ENCODE peak calls at places on chromosomes 5 and 9, in nine cellular contexts. R is PC-3; Q is CD8-positive, alpha-beta T cell; M is tibial artery; I is vagina; N is esophagus squamous epithelium; F is heart right ventricle; T is heart left ventricle; D is upper lobe of left lung. A is an unnamed sample. For H3K27me3, the result is how much of the 10 kb centered on the place peaks cover.

GRCh38 chr5:68652507-68652906 is 437.0 kb downstream of the PIK3R1 start:
- DNase-seq in R (peak), Q (no peak), M (no peak), I (no peak), N (no peak), F (no peak), T (no peak), D (no peak), A (no peak)

GRCh38 chr5:139058121-139058520 is 140.0 kb downstream of the SIL1 start:
- DNase-seq in R (no peak), Q (no peak), M (no peak), I (no peak), N (no peak), F (no peak), T (no peak), D (no peak), A (no peak)

GRCh38 chr5:114969482-114969881 is 200.2 kb downstream of the TRIM36 start:
- DNase-seq in R (no peak), Q (no peak), M (no peak), I (no peak), N (no peak), F (no peak), T (no peak), D (no peak), A (no peak)

GRCh38 chr9:33458444-33458843 is 11.1 kb upstream of the AQP3 start:
- DNase-seq in R (peak), Q (no peak), M (no peak), I (no peak), N (no peak), F (no peak), T (no peak), D (no peak), A (peak)

GRCh38 chr5:109853362-109853761 is 163.6 kb downstream of the MAN2A1 start:
- DNase-seq in R (no peak), Q (no peak), M (no peak), I (no peak), N (no peak), F (no peak), T (no peak), D (no peak), A (no peak)

GRCh38 chr5:82320971-82321370 is 42.8 kb upstream of the RPS23 start:
- DNase-seq in R (no peak), Q (no peak), M (no peak), I (no peak), N (no peak), F (no peak), T (no peak), D (no peak), A (no peak)

GRCh38 chr5:127805448-127805847 is 102.3 kb downstream of the CCDC192 start:
- DNase-seq in R (no peak), Q (no peak), M (no peak), I (no peak), N (no peak), F (no peak), T (no peak), D (no peak), A (no peak)

GRCh38 chr9:22136446-22137140 is 127.5 kb upstream of the CDKN2B start:
- DNase-seq in R (peak), Q (no peak), M (no peak), I (no peak), N (no peak), F (no peak), T (no peak), D (no peak), A (no peak)

GRCh38 chr5:109857405-109858031 is 167.8 kb downstream of the MAN2A1 start:
- DNase-seq in R (peak), Q (no peak), M (no peak), I (no peak), N (no peak), F (no peak), T (no peak), D (no peak), A (peak)

GRCh38 chr9:111272571-111272970 is 57.5 kb downstream of the OR2K2 start:
- DNase-seq in R (no peak), Q (no peak), M (no peak), I (no peak), N (no peak), F (no peak), T (no peak), D (no peak), A (no peak)

GRCh38 chr5:154320690-154321089 is 125.1 kb upstream of the SAP30L start:
- DNase-seq in R (no peak), Q (no peak), M (no peak), I (peak), N (no peak), F (no peak), T (peak), D (no peak), A (no peak)

GRCh38 chr5:82467006-82467561 is 188.9 kb upstream of the RPS23 start:
- DNase-seq in R (no peak), Q (no peak), M (no peak), I (no peak), N (no peak), F (no peak), T (no peak), D (no peak), A (no peak)

GRCh38 chr9:133064241-133065069 is 2.7 kb downstream of the CEL start:
- DNase-seq in R (no peak), Q (no peak), M (no peak), I (no peak), N (no peak), F (no peak), T (no peak), D (peak), A (no peak)

GRCh38 chr5:177500685-177501522 is 3.5 kb upstream of the PDLIM7 start:
- DNase-seq in R (peak), Q (peak), M (peak), I (no peak), N (peak), F (peak), T (peak), D (peak), A (peak)

GRCh38 chr9:88388203-88388885 is at the start of gene SPIN1:
- DNase-seq in R (peak), Q (peak), M (peak), I (no peak), N (no peak), F (peak), T (peak), D (peak), A (peak)

GRCh38 chr9:136511670-136512592 is 29.1 kb upstream of the SEC16A start:
- DNase-seq in R (no peak), Q (no peak), M (no peak), I (no peak), N (no peak), F (peak), T (peak), D (peak), A (no peak)

GRCh38 chr9:6215562-6215961 is at the start of gene IL33:
- DNase-seq in R (peak), Q (no peak), M (no peak), I (no peak), N (no peak), F (no peak), T (peak), D (no peak), A (no peak)

GRCh38 chr9:71725590-71726338 is 42.5 kb downstream of the CEMIP2 start:
- DNase-seq in R (peak), Q (no peak), M (no peak), I (no peak), N (no peak), F (no peak), T (no peak), D (no peak), A (no peak)

GRCh38 chr5:9380108-9380507 is 165.8 kb downstream of the SEMA5A start:
- DNase-seq in R (peak), Q (no peak), M (no peak), I (no peak), N (no peak), F (no peak), T (no peak), D (no peak), A (no peak)

GRCh38 chr5:134242146-134242545 is 16.3 kb upstream of the PPP2CA start:
- DNase-seq in R (no peak), Q (no peak), M (no peak), I (no peak), N (no peak), F (no peak), T (peak), D (no peak), A (no peak)

GRCh38 chr5:163458778-163459405 is 1.0 kb downstream of the NUDCD2 start:
- DNase-seq in R (no peak), Q (no peak), M (no peak), I (no peak), N (no peak), F (no peak), T (no peak), D (no peak), A (no peak)

GRCh38 chr5:39194466-39195136 is 24.8 kb downstream of the FYB1 start:
- DNase-seq in R (peak), Q (no peak), M (no peak), I (no peak), N (no peak), F (no peak), T (no peak), D (no peak), A (no peak)

GRCh38 chr5:107560377-107560776 is 110.4 kb downstream of the EFNA5 start:
- DNase-seq in R (no peak), Q (no peak), M (no peak), I (no peak), N (no peak), F (no peak), T (no peak), D (no peak), A (no peak)

GRCh38 chr5:2998106-2998505 is 246.6 kb upstream of the IRX2 start:
- DNase-seq in R (no peak), Q (no peak), M (no peak), I (no peak), N (no peak), F (no peak), T (no peak), D (no peak), A (no peak)

GRCh38 chr9:134323741-134324358 is 2.4 kb upstream of the RXRA start:
- DNase-seq in R (no peak), Q (no peak), M (peak), I (no peak), N (no peak), F (peak), T (peak), D (peak), A (no peak)

GRCh38 chr5:53038196-53038847 is 49.2 kb downstream of the ITGA2 start:
- DNase-seq in R (peak), Q (no peak), M (no peak), I (no peak), N (no peak), F (no peak), T (peak), D (no peak), A (no peak)

GRCh38 chr5:138702166-138702826 is 50.9 kb upstream of the CTNNA1 start:
- DNase-seq in R (no peak), Q (no peak), M (no peak), I (no peak), N (no peak), F (no peak), T (no peak), D (no peak), A (no peak)

GRCh38 chr5:136103118-136103517 is 29.5 kb upstream of the SMAD5 start:
- DNase-seq in R (no peak), Q (no peak), M (no peak), I (no peak), N (no peak), F (no peak), T (no peak), D (no peak), A (no peak)

GRCh38 chr9:83294816-83295215 is 231.9 kb upstream of the RASEF start:
- DNase-seq in R (no peak), Q (no peak), M (no peak), I (no peak), N (no peak), F (no peak), T (no peak), D (no peak), A (no peak)

GRCh38 chr5:156359452-156359851 is 32.5 kb downstream of the SGCD start:
- DNase-seq in R (no peak), Q (no peak), M (no peak), I (no peak), N (no peak), F (no peak), T (no peak), D (no peak), A (no peak)

GRCh38 chr9:95573463-95573862 is 56.7 kb upstream of the PTCH1 start:
- DNase-seq in R (no peak), Q (no peak), M (no peak), I (no peak), N (no peak), F (no peak), T (no peak), D (no peak), A (no peak)

GRCh38 chr9:95572370-95573151 is 55.8 kb upstream of the PTCH1 start:
- DNase-seq in R (no peak), Q (no peak), M (no peak), I (no peak), N (no peak), F (no peak), T (no peak), D (no peak), A (no peak)

GRCh38 chr9:95575796-95576195 is 59.0 kb upstream of the PTCH1 start:
- DNase-seq in R (no peak), Q (no peak), M (no peak), I (no peak), N (no peak), F (no peak), T (no peak), D (no peak), A (no peak)

GRCh38 chr9:95574866-95575553 is 58.2 kb upstream of the PTCH1 start:
- DNase-seq in R (no peak), Q (no peak), M (no peak), I (no peak), N (no peak), F (no peak), T (no peak), D (no peak), A (no peak)

GRCh38 chr9:95574176-95574575 is 57.4 kb upstream of the PTCH1 start:
- DNase-seq in R (no peak), Q (no peak), M (no peak), I (no peak), N (no peak), F (no peak), T (no peak), D (no peak), A (peak)
- TF ChIP-seq CTCF in R (no peak), Q (no peak), M (no peak), I (no peak), N (no peak), F (no peak), T (no peak), D (no peak), A (no peak)

GRCh38 chr9:684950-685340 is 156.6 kb upstream of the DMRT1 start:
- DNase-seq in R (peak), Q (no peak), M (no peak), I (no peak), N (no peak), F (no peak), T (no peak), D (no peak), A (no peak)
- H3K27ac ChIP-seq in R (peak), Q (no peak), M (peak), I (peak), N (peak), F (peak), T (peak), D (no peak), A (no peak)

GRCh38 chr5:31939151-31939550 is 235.0 kb downstream of the GOLPH3 start:
- DNase-seq in R (no peak), Q (no peak), M (no peak), I (no peak), N (no peak), F (no peak), T (no peak), D (no peak), A (no peak)
- H3K27me3 ChIP-seq in R (under half), Q (under half), M (under half), I (under half), N (under half), F (under half), T (under half), D (under half), A (under half)

GRCh38 chr5:146290318-146290717 is 48.3 kb upstream of the POU4F3 start:
- DNase-seq in R (peak), Q (no peak), M (no peak), I (no peak), N (no peak), F (no peak), T (no peak), D (no peak), A (no peak)
- TF ChIP-seq CTCF in R (no peak), Q (no peak), M (no peak), I (no peak), N (no peak), F (no peak), T (no peak), D (no peak), A (no peak)

GRCh38 chr5:40619406-40619805 is 60.3 kb upstream of the PTGER4 start:
- DNase-seq in R (peak), Q (no peak), M (no peak), I (no peak), N (no peak), F (no peak), T (no peak), D (no peak), A (no peak)

GRCh38 chr5:40615586-40616193 is 64.0 kb upstream of the PTGER4 start:
- DNase-seq in R (peak), Q (no peak), M (no peak), I (no peak), N (no peak), F (no peak), T (no peak), D (no peak), A (no peak)

GRCh38 chr5:40616791-40617190 is 62.9 kb upstream of the PTGER4 start:
- DNase-seq in R (no peak), Q (no peak), M (no peak), I (no peak), N (no peak), F (no peak), T (no peak), D (no peak), A (no peak)

GRCh38 chr5:40618926-40619325 is 60.8 kb upstream of the PTGER4 start:
- DNase-seq in R (peak), Q (no peak), M (no peak), I (no peak), N (no peak), F (no peak), T (no peak), D (no peak), A (no peak)

DNA sequence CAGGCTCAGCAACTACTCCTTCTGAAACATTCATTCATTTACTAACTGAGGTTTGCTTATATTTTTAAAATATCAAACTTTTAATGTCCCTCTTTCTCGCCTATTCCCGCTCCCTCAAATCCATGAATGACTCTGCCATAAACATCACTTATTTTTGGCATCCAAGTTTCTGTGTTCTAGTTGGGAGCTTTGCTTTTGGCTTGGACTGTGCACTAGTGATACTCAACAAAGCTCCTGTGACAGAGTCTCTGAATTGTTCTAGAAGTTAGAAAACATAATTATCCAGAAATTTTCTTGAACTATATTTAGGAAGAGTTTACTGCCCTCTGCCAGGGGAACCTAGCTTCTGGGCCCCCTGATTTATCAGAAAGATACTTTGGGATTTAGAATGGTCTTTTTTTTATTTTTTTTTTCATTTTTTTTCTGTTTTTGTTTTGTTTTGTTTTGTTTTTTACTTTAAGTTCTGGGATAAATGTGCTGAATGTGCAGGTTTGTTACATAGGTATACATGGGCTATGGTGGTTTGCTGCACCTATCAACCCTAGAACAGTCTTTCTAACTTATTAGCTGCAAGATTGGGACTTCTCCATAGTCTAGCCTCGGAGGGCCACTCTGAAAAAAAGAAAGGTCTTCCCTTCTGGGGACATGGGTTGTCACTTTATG is 64.7 kb upstream of the PTGER4 start:
- DNase-seq in R (no peak), Q (no peak), M (no peak), I (no peak), N (no peak), F (no peak), T (no peak), D (no peak), A (no peak)
- H3K27ac ChIP-seq in R (no peak), Q (peak), M (no peak), I (no peak), N (no peak), F (peak), T (peak), D (peak), A (no peak)

DNA sequence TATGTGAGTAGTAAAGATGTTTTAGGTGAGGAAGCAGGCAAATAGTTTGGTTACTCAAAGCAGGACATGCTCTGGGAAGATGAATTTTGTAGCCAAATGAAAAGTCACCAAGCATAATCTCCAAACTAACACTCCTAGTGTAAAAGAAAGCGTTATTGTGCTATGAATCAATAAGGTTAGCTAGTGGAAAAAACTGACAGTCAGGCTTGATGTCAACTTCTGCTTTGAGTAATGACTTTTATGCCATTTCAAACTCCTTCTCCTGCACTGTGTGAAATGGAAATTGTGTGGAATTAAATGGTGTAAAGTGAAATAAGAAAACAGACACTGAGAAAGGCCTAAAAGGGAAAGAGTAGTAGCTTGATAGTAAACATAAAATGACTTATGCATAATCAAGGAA is 637.2 kb upstream of the DMAC1 start:
- DNase-seq in R (no peak), Q (no peak), M (no peak), I (no peak), N (no peak), F (no peak), T (no peak), D (no peak), A (no peak)
- H3K27me3 ChIP-seq in R (under half), Q (under half), M (under half), I (under half), N (under half), F (under half), T (under half), D (under half), A (under half)

GRCh38 chr5:6833406-6833805 is 120.2 kb downstream of the TENT4A start:
- DNase-seq in R (no peak), Q (no peak), M (no peak), I (no peak), N (no peak), F (no peak), T (no peak), D (no peak), A (no peak)
- TF ChIP-seq CTCF in R (no peak), Q (no peak), M (no peak), I (no peak), N (no peak), F (no peak), T (no peak), D (no peak), A (no peak)

A was measured in CD4-positive, alpha-beta T cell.